ENCODE peak calls at places on chromosome 9, in eight cellular contexts. One of them, this sample, is unnamed.

GRCh38 chr9:21833090-21833801 is 30.8 kb downstream of the MTAP start:
- DNase-seq in aorta: no peak
- DNase-seq in fibroblast of lung: no peak
- DNase-seq in H9: no peak
- DNase-seq in mesendoderm: no peak
- DNase-seq in stomach: no peak
- DNase-seq in astrocyte: no peak
- DNase-seq in neuronal stem cell: no peak
- DNase-seq in this sample: no peak

GRCh38 chr9:135215571-135216161 is 128.2 kb downstream of the OLFM1 start:
- DNase-seq in aorta: peak; percentile 71
- DNase-seq in fibroblast of lung: no peak
- DNase-seq in H9: no peak
- DNase-seq in mesendoderm: no peak
- DNase-seq in stomach: peak; percentile 90
- DNase-seq in astrocyte: peak; percentile 2
- DNase-seq in neuronal stem cell: no peak
- DNase-seq in this sample: no peak

GRCh38 chr9:136372561-136373299 is 739 bp downstream of the CARD9 start:
- DNase-seq in aorta: no peak
- DNase-seq in fibroblast of lung: peak; percentile 87
- DNase-seq in H9: peak; percentile 53
- DNase-seq in mesendoderm: peak; percentile 60
- DNase-seq in stomach: peak; percentile 69
- DNase-seq in astrocyte: peak; percentile 54
- DNase-seq in neuronal stem cell: no peak
- DNase-seq in this sample: peak; percentile 45

GRCh38 chr9:90972057-90972456 is 170.4 kb downstream of the SYK start:
- DNase-seq in aorta: no peak
- DNase-seq in fibroblast of lung: no peak
- DNase-seq in H9: no peak
- DNase-seq in mesendoderm: no peak
- DNase-seq in stomach: no peak
- DNase-seq in astrocyte: no peak
- DNase-seq in neuronal stem cell: no peak
- DNase-seq in this sample: no peak

GRCh38 chr9:70229026-70229425 is 29.8 kb upstream of the SMC5 start:
- DNase-seq in aorta: no peak
- DNase-seq in fibroblast of lung: peak; percentile 20
- DNase-seq in H9: no peak
- DNase-seq in mesendoderm: no peak
- DNase-seq in stomach: no peak
- DNase-seq in astrocyte: no peak
- DNase-seq in neuronal stem cell: no peak
- DNase-seq in this sample: no peak

GRCh38 chr9:33489070-33489469 is 15.3 kb upstream of the NOL6 start:
- DNase-seq in aorta: no peak
- DNase-seq in fibroblast of lung: peak; percentile 27
- DNase-seq in H9: no peak
- DNase-seq in mesendoderm: no peak
- DNase-seq in stomach: no peak
- DNase-seq in astrocyte: peak; percentile 77
- DNase-seq in neuronal stem cell: no peak
- DNase-seq in this sample: no peak

GRCh38 chr9:130936285-130937117 is 2.5 kb downstream of the FIBCD1 start:
- DNase-seq in aorta: no peak
- DNase-seq in fibroblast of lung: peak; percentile 79
- DNase-seq in H9: peak; percentile 93
- DNase-seq in mesendoderm: peak; percentile 94
- DNase-seq in stomach: no peak
- DNase-seq in astrocyte: peak; percentile 58
- DNase-seq in neuronal stem cell: no peak
- DNase-seq in this sample: peak; percentile 39

GRCh38 chr9:103545260-103545659 is 548.8 kb upstream of the SMC2 start:
- DNase-seq in aorta: no peak
- DNase-seq in fibroblast of lung: no peak
- DNase-seq in H9: no peak
- DNase-seq in mesendoderm: no peak
- DNase-seq in stomach: no peak
- DNase-seq in astrocyte: no peak
- DNase-seq in neuronal stem cell: no peak
- DNase-seq in this sample: no peak

GRCh38 chr9:137445275-137445807 is 4.2 kb upstream of the ENTPD8 start:
- DNase-seq in aorta: peak; percentile 93
- DNase-seq in fibroblast of lung: peak; percentile 77
- DNase-seq in H9: peak; percentile 76
- DNase-seq in mesendoderm: peak; percentile 71
- DNase-seq in stomach: peak; percentile 86
- DNase-seq in astrocyte: peak; percentile 47
- DNase-seq in neuronal stem cell: peak; percentile 77
- DNase-seq in this sample: peak; percentile 74

GRCh38 chr9:121700165-121700830 is 48.9 kb downstream of the DAB2IP start:
- DNase-seq in aorta: peak; percentile 88
- DNase-seq in fibroblast of lung: peak; percentile 53
- DNase-seq in H9: peak; percentile 71
- DNase-seq in mesendoderm: peak; percentile 71
- DNase-seq in stomach: peak; percentile 85
- DNase-seq in astrocyte: no peak
- DNase-seq in neuronal stem cell: peak; percentile 12
- DNase-seq in this sample: peak; percentile 29

GRCh38 chr9:12930906-12931305 is 156.1 kb downstream of the LURAP1L start:
- DNase-seq in aorta: no peak
- DNase-seq in fibroblast of lung: no peak
- DNase-seq in H9: no peak
- DNase-seq in mesendoderm: no peak
- DNase-seq in stomach: no peak
- DNase-seq in astrocyte: no peak
- DNase-seq in neuronal stem cell: no peak
- DNase-seq in this sample: no peak

GRCh38 chr9:90772381-90772780 is 29.2 kb upstream of the SYK start:
- DNase-seq in aorta: no peak
- DNase-seq in fibroblast of lung: no peak
- DNase-seq in H9: no peak
- DNase-seq in mesendoderm: no peak
- DNase-seq in stomach: no peak
- DNase-seq in astrocyte: no peak
- DNase-seq in neuronal stem cell: no peak
- DNase-seq in this sample: no peak

GRCh38 chr9:40935336-40935735 is 193.1 kb downstream of the FOXD4L6 start:
- DNase-seq in aorta: no peak
- DNase-seq in fibroblast of lung: no peak
- DNase-seq in H9: no peak
- DNase-seq in mesendoderm: no peak
- DNase-seq in stomach: no peak
- DNase-seq in astrocyte: no peak
- DNase-seq in neuronal stem cell: no peak
- DNase-seq in this sample: no peak

GRCh38 chr9:7489018-7489417 is 310.6 kb downstream of the DMAC1 start:
- DNase-seq in aorta: no peak
- DNase-seq in fibroblast of lung: no peak
- DNase-seq in H9: no peak
- DNase-seq in mesendoderm: no peak
- DNase-seq in stomach: no peak
- DNase-seq in astrocyte: no peak
- DNase-seq in neuronal stem cell: no peak
- DNase-seq in this sample: no peak

GRCh38 chr9:104575451-104575850 is 6.5 kb downstream of the OR13C8 start:
- DNase-seq in aorta: no peak
- DNase-seq in fibroblast of lung: no peak
- DNase-seq in H9: no peak
- DNase-seq in mesendoderm: no peak
- DNase-seq in stomach: no peak
- DNase-seq in astrocyte: no peak
- DNase-seq in neuronal stem cell: no peak
- DNase-seq in this sample: no peak

GRCh38 chr9:6759114-6759977 is 1.6 kb downstream of the KDM4C start:
- DNase-seq in aorta: no peak
- DNase-seq in fibroblast of lung: peak; percentile 91
- DNase-seq in H9: no peak
- DNase-seq in mesendoderm: no peak
- DNase-seq in stomach: peak; percentile 28
- DNase-seq in astrocyte: peak; percentile 84
- DNase-seq in neuronal stem cell: no peak
- DNase-seq in this sample: peak; percentile 74

GRCh38 chr9:2281031-2281802 is 266.1 kb downstream of the SMARCA2 start:
- DNase-seq in aorta: no peak
- DNase-seq in fibroblast of lung: no peak
- DNase-seq in H9: peak; percentile 92
- DNase-seq in mesendoderm: peak; percentile 99
- DNase-seq in stomach: no peak
- DNase-seq in astrocyte: peak; percentile 76
- DNase-seq in neuronal stem cell: peak; percentile 14
- DNase-seq in this sample: peak; percentile 73

DNA sequence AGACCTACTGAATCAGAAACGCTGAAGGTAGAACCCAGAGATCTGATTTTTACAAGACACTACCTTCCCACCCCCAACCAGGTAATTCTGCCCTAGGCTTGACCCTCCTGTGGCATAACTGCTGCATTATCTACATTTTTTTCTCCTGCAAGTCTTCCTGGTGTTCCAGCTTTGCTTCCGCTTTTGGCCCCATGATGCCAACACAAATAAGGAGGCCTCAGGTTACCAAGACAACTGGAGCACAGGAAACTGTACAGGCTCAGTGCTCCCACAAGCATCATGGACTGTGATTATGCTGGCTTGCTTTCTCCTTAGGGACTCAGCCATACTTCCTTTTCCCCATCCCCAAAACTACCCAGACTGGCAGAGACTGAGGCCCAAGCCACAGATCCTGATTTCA is 6.6 kb upstream of the MSMP start:
- DNase-seq in aorta: no peak
- DNase-seq in fibroblast of lung: no peak
- DNase-seq in H9: no peak
- DNase-seq in mesendoderm: no peak
- DNase-seq in stomach: no peak
- DNase-seq in astrocyte: peak; percentile 65
- DNase-seq in neuronal stem cell: no peak
- DNase-seq in this sample: peak; percentile 86
- H3K27ac ChIP-seq in aorta: no peak overlapping the region
- H3K27ac ChIP-seq in fibroblast of lung: no peak overlapping the region
- H3K27ac ChIP-seq in H9: no peak overlapping the region
- H3K27ac ChIP-seq in mesendoderm: no peak overlapping the region
- H3K27ac ChIP-seq in stomach: peak overlapping the region; percentile 56
- H3K27ac ChIP-seq in astrocyte: no peak overlapping the region
- H3K27ac ChIP-seq in neuronal stem cell: peak overlapping the region; percentile 8
- H3K27ac ChIP-seq in this sample: no peak overlapping the region

GRCh38 chr9:37916471-37917314 is 12.8 kb upstream of the SLC25A51 start:
- DNase-seq in aorta: no peak
- DNase-seq in fibroblast of lung: peak; percentile 67
- DNase-seq in H9: no peak
- DNase-seq in mesendoderm: no peak
- DNase-seq in stomach: no peak
- DNase-seq in astrocyte: no peak
- DNase-seq in neuronal stem cell: no peak
- DNase-seq in this sample: no peak
- H3K27ac ChIP-seq in aorta: no peak overlapping the region
- H3K27ac ChIP-seq in fibroblast of lung: no peak overlapping the region
- H3K27ac ChIP-seq in H9: no peak overlapping the region
- H3K27ac ChIP-seq in mesendoderm: no peak overlapping the region
- H3K27ac ChIP-seq in stomach: peak overlapping the region; percentile 27
- H3K27ac ChIP-seq in astrocyte: no peak overlapping the region
- H3K27ac ChIP-seq in neuronal stem cell: peak overlapping the region; percentile 17
- H3K27ac ChIP-seq in this sample: no peak overlapping the region

DNA sequence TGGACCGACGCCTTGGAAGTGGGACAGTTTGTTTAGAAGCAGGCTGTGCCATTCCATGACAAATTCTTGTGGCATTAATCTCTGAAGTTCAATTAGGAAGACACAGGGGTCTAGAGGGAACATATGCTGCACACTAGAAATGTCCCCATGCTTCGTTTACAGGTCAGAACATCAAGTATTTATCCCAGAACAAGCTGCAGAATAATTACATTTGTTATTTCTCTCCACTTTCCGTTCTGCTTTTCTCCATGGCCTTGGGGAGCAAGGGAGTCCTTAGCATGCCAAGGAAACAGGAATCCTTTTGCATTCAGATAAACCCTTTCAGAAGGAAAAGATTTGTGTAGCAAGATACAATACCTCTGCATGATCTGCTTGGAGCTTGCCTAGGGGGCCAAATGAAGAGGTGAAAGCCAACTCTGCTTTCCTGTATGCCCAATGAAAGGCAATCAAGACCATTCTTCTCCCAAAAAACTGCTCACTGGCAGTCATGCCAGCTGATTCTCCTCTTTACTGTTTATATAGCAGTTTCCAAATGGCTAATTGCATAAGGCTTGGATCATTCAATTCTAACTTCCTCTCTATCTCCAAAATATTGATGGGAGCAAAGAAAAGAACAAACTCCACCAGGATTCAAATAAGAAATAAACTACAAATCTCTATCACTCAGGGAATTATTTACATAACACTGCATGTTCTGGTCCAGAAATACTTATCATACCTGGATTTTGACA is 2.6 kb upstream of the PRKACG start:
- DNase-seq in aorta: no peak
- DNase-seq in fibroblast of lung: no peak
- DNase-seq in H9: no peak
- DNase-seq in mesendoderm: no peak
- DNase-seq in stomach: no peak
- DNase-seq in astrocyte: no peak
- DNase-seq in neuronal stem cell: no peak
- DNase-seq in this sample: no peak
- H3K27ac ChIP-seq in aorta: no peak overlapping the region
- H3K27ac ChIP-seq in fibroblast of lung: no peak overlapping the region
- H3K27ac ChIP-seq in H9: no peak overlapping the region
- H3K27ac ChIP-seq in mesendoderm: no peak overlapping the region
- H3K27ac ChIP-seq in stomach: no peak overlapping the region
- H3K27ac ChIP-seq in astrocyte: no peak overlapping the region
- H3K27ac ChIP-seq in neuronal stem cell: no peak overlapping the region
- H3K27ac ChIP-seq in this sample: no peak overlapping the region

DNA sequence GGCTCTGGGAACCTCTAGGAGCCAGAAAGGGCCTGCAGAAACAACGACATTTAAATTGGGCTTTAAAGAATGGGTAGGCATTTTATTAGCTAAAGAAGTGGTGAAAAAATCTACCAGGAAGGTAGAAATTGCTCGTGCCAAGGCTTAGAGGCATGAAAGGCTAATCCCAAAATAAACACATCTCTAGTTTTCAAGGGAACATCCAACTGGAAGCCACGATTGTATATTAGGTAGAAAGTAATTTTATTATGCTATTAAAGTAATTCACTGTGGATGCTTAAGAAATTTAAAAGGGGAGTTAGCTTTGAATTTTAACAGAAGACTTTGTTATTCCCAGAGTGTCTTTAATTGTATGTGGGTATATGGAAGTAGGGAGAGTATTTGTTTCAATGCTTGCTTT is 17.5 kb upstream of the CNTLN start:
- DNase-seq in aorta: no peak
- DNase-seq in fibroblast of lung: no peak
- DNase-seq in H9: no peak
- DNase-seq in mesendoderm: no peak
- DNase-seq in stomach: no peak
- DNase-seq in astrocyte: no peak
- DNase-seq in neuronal stem cell: no peak
- DNase-seq in this sample: no peak
- H3K27ac ChIP-seq in aorta: peak overlapping the region; percentile 67
- H3K27ac ChIP-seq in fibroblast of lung: no peak overlapping the region
- H3K27ac ChIP-seq in H9: no peak overlapping the region
- H3K27ac ChIP-seq in mesendoderm: no peak overlapping the region
- H3K27ac ChIP-seq in stomach: no peak overlapping the region
- H3K27ac ChIP-seq in astrocyte: no peak overlapping the region
- H3K27ac ChIP-seq in neuronal stem cell: no peak overlapping the region
- H3K27ac ChIP-seq in this sample: no peak overlapping the region